ENCODE peak calls at places on chromosomes 12 and 14, in seven cellular contexts. One of them, this sample, is unnamed.

GRCh38 chr12:75836533-75836932 is 195.0 kb downstream of the PHLDA1 start:
- DNase-seq in astrocyte of the spinal cord: no peak
- DNase-seq in uterus: no peak
- DNase-seq in body of pancreas: no peak
- DNase-seq in M059J: no peak
- DNase-seq in activated effector memory CD4-positive, alpha-beta T cell treated with anti-CD3 and anti-CD28 coated beads, Interleukin-2, amount 50 U/mL, for 16 hours: no peak
- DNase-seq in activated CD4-positive, alpha-beta T cell treated with anti-CD3 and anti-CD28 coated beads for 36 hours: no peak
- DNase-seq in this sample: no peak

GRCh38 chr12:55972045-55972843 is 1.6 kb upstream of the RAB5B start:
- DNase-seq in activated CD4-positive, alpha-beta T cell treated with anti-CD3 and anti-CD28 coated beads for 36 hours: no peak
- DNase-seq in body of pancreas: peak
- DNase-seq in M059J: peak
- DNase-seq in uterus: no peak
- DNase-seq in astrocyte of the spinal cord: peak
- DNase-seq in activated effector memory CD4-positive, alpha-beta T cell treated with anti-CD3 and anti-CD28 coated beads, Interleukin-2, amount 50 U/mL, for 16 hours: no peak
- DNase-seq in this sample: no peak

GRCh38 chr12:49635656-49636055 is 12.3 kb downstream of the PRPF40B start:
- DNase-seq in astrocyte of the spinal cord: no peak
- DNase-seq in activated effector memory CD4-positive, alpha-beta T cell treated with anti-CD3 and anti-CD28 coated beads, Interleukin-2, amount 50 U/mL, for 16 hours: peak
- DNase-seq in uterus: no peak
- DNase-seq in M059J: no peak
- DNase-seq in body of pancreas: no peak
- DNase-seq in activated CD4-positive, alpha-beta T cell treated with anti-CD3 and anti-CD28 coated beads for 36 hours: no peak
- DNase-seq in this sample: no peak

GRCh38 chr12:94095618-94096017 is 52.8 kb upstream of the PLXNC1 start:
- DNase-seq in M059J: no peak
- DNase-seq in activated effector memory CD4-positive, alpha-beta T cell treated with anti-CD3 and anti-CD28 coated beads, Interleukin-2, amount 50 U/mL, for 16 hours: no peak
- DNase-seq in uterus: no peak
- DNase-seq in activated CD4-positive, alpha-beta T cell treated with anti-CD3 and anti-CD28 coated beads for 36 hours: no peak
- DNase-seq in astrocyte of the spinal cord: no peak
- DNase-seq in body of pancreas: no peak
- DNase-seq in this sample: no peak

GRCh38 chr14:31411218-31411727 is 9.1 kb downstream of the HEATR5A start:
- DNase-seq in body of pancreas: no peak
- DNase-seq in M059J: peak
- DNase-seq in activated CD4-positive, alpha-beta T cell treated with anti-CD3 and anti-CD28 coated beads for 36 hours: no peak
- DNase-seq in activated effector memory CD4-positive, alpha-beta T cell treated with anti-CD3 and anti-CD28 coated beads, Interleukin-2, amount 50 U/mL, for 16 hours: no peak
- DNase-seq in astrocyte of the spinal cord: peak
- DNase-seq in uterus: no peak
- DNase-seq in this sample: no peak

GRCh38 chr12:111196532-111196931 is 172.4 kb downstream of the PHETA1 start:
- DNase-seq in astrocyte of the spinal cord: no peak
- DNase-seq in body of pancreas: peak
- DNase-seq in uterus: no peak
- DNase-seq in activated effector memory CD4-positive, alpha-beta T cell treated with anti-CD3 and anti-CD28 coated beads, Interleukin-2, amount 50 U/mL, for 16 hours: no peak
- DNase-seq in M059J: no peak
- DNase-seq in activated CD4-positive, alpha-beta T cell treated with anti-CD3 and anti-CD28 coated beads for 36 hours: no peak
- DNase-seq in this sample: no peak

GRCh38 chr12:26954027-26954426 is 15.8 kb downstream of the FGFR1OP2 start:
- DNase-seq in activated CD4-positive, alpha-beta T cell treated with anti-CD3 and anti-CD28 coated beads for 36 hours: no peak
- DNase-seq in activated effector memory CD4-positive, alpha-beta T cell treated with anti-CD3 and anti-CD28 coated beads, Interleukin-2, amount 50 U/mL, for 16 hours: no peak
- DNase-seq in uterus: no peak
- DNase-seq in M059J: no peak
- DNase-seq in body of pancreas: no peak
- DNase-seq in astrocyte of the spinal cord: no peak
- DNase-seq in this sample: no peak

GRCh38 chr12:68040450-68041075 is 51.3 kb downstream of the IFNG-AS1 start:
- DNase-seq in astrocyte of the spinal cord: peak
- DNase-seq in M059J: peak
- DNase-seq in body of pancreas: peak
- DNase-seq in activated effector memory CD4-positive, alpha-beta T cell treated with anti-CD3 and anti-CD28 coated beads, Interleukin-2, amount 50 U/mL, for 16 hours: peak
- DNase-seq in activated CD4-positive, alpha-beta T cell treated with anti-CD3 and anti-CD28 coated beads for 36 hours: peak
- DNase-seq in uterus: peak
- DNase-seq in this sample: peak